ENCODE peak calls at places on chromosomes 11 and 22, in six cellular contexts. M is neural progenitor cell, K is right lobe of liver, P is endodermal cell, X is colonic mucosa, Q is mammary epithelial cell. S is an unnamed sample. For H3K4me1, the result is how much of the 10 kb centered on the place peaks cover.

GRCh38 chr22:31313366-31314147 is 21.3 kb upstream of the PIK3IP1 start:
- DNase-seq in K (peak), Q (peak), P (peak), X (peak), M (peak), S (peak)

GRCh38 chr11:7964261-7964660 is 986 bp downstream of the NLRP10 start:
- DNase-seq in X (no peak), Q (no peak), P (no peak), K (no peak), M (no peak), S (no peak)

GRCh38 chr11:84117394-84117793 is 831.2 kb upstream of the CCDC90B start:
- DNase-seq in X (no peak), M (no peak), K (no peak), Q (no peak), P (no peak), S (no peak)

GRCh38 chr11:128804481-128804880 is 62.6 kb downstream of the KCNJ1 start:
- DNase-seq in Q (peak), P (no peak), K (no peak), M (no peak), X (no peak), S (no peak)

GRCh38 chr11:2810401-2811205 is 75.0 kb downstream of the CDKN1C start:
- DNase-seq in M (no peak), X (no peak), K (no peak), Q (no peak), P (no peak), S (no peak)

GRCh38 chr11:118615282-118615979 is 8.0 kb downstream of the PHLDB1 start:
- DNase-seq in P (peak), K (peak), X (no peak), Q (no peak), M (peak), S (peak)

GRCh38 chr11:65558002-65558784 is at the start of gene LTBP3:
- DNase-seq in X (peak), P (peak), Q (peak), M (peak), K (peak), S (peak)

GRCh38 chr11:73961321-73961720 is 10.5 kb downstream of the DNAJB13 start:
- DNase-seq in Q (no peak), X (no peak), M (no peak), K (no peak), P (no peak), S (no peak)

GRCh38 chr11:11608783-11609232 is 13.0 kb downstream of the GALNT18 start:
- DNase-seq in K (no peak), X (no peak), P (no peak), M (no peak), Q (peak), S (no peak)

GRCh38 chr11:17764446-17765218 is 30.1 kb downstream of the KCNC1 start:
- DNase-seq in M (peak), Q (no peak), K (no peak), P (no peak), X (no peak), S (no peak)

GRCh38 chr11:69826773-69827172 is 7.6 kb upstream of the FGF3 start:
- DNase-seq in K (no peak), M (no peak), X (no peak), Q (no peak), P (no peak), S (no peak)

GRCh38 chr11:83819936-83820549 is 533.9 kb upstream of the CCDC90B start:
- DNase-seq in K (no peak), M (peak), X (no peak), Q (peak), P (no peak), S (no peak)

DNA sequence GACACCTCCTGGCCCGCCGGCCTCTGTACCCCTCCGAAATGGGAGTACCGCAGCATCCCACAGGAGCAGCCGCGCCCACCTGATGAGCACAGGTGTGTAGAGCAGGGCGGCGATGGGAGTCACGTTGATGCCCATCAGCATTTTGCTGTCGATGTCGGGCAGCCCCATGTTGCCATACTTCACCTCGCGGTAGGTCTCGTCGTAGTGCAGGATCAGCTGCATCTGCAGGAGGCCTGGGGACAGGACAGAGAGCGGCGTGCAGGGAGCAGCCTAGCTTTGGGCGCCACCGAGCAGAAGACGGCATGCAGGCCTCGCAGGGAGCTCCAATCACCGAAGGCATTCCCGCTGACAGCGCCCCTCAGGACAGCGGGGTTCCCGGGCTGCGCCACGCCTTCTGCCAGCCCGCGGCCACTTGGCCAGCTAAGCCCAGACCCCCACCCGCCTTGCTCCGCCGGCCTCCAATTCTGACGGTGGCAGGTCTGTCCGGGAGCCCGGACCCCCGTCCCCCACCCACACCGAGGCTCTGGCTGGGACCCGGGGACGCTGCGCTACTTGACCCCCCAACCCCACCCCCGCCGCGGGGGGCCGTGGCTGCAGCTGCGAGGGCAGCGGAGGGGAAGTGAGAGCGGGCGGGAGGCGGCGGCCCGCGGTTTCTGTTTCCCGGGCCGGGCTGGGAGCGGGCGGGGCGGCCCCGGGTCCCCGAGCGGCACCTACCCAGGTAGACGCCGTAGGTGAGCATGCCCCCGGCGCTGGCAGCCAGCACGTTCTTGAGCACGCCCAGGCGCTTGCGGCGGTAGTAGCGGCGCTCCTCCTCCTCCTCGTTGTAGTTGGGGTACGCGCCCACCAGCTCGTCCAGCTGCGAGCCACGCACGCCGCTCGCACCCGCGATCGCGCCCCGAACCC is 703 bp downstream of the UNC93B1 start:
- DNase-seq in P (peak), X (peak), K (no peak), M (peak), Q (peak), S (no peak)
- H3K27ac ChIP-seq in P (no peak), X (peak), K (peak), M (no peak), Q (no peak), S (peak)

GRCh38 chr11:32916361-32916760 is 23.8 kb downstream of the QSER1 start:
- DNase-seq in M (no peak), P (no peak), X (no peak), Q (no peak), K (no peak), S (no peak)

GRCh38 chr11:32913445-32913844 is 20.8 kb downstream of the QSER1 start:
- DNase-seq in M (no peak), K (no peak), P (no peak), X (peak), Q (no peak), S (no peak)

GRCh38 chr11:32918427-32918826 is 25.8 kb downstream of the QSER1 start:
- DNase-seq in Q (peak), P (no peak), X (no peak), M (no peak), K (no peak), S (no peak)

GRCh38 chr11:32919338-32919737 is 26.7 kb downstream of the QSER1 start:
- DNase-seq in K (no peak), M (no peak), X (no peak), Q (no peak), P (no peak), S (no peak)

DNA sequence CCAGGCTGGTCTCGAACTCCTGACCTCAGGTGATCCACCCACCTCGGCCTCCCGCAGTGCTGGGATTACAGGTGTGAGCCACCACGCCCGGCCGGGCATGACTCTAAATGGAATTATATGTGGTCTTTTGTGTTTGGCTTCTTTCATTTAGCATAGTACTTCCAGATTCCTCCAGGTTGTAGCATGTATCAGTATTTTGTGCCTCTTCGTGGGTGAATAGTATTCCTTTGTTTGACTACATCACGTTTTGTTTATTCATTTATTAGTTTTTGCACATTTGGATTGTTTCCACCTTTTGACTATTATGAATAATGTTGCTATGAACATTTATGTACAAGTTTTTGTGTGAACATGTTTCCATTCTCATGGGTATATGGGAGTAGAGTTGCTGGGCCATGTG is 24.4 kb downstream of the QSER1 start:
- DNase-seq in X (no peak), M (no peak), Q (no peak), K (no peak), P (no peak), S (no peak)
- TF ChIP-seq CTCF in X (no peak), M (no peak), Q (no peak), K (no peak), P (no peak), S (no peak)

DNA sequence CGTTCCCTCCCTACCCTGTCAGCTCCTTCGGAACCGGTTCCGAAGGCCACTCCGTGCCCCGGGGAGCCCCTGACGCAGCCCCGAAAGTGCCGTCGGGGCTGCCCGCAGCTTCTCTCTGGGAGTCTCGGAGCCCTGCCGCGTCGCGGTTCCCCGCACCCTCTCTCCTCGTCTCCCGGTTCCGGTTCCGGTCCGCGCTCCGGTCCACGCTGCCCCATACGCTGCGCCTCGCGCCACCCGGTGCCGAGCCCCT is 626 bp downstream of the MTA2 start:
- DNase-seq in P (peak), X (peak), Q (no peak), K (no peak), M (no peak), S (no peak)
- H3K4me1 ChIP-seq in P (under half), X (under half), Q (under half), K (under half), M (under half), S (under half)

GRCh38 chr22:50422961-50423815 is 51.6 kb downstream of the SBF1 start:
- DNase-seq in P (no peak), X (no peak), K (no peak), Q (no peak), M (no peak), S (peak)

GRCh38 chr22:50420581-50420980 is 54.3 kb downstream of the SBF1 start:
- DNase-seq in K (no peak), Q (no peak), X (no peak), P (no peak), M (no peak), S (no peak)

GRCh38 chr22:50423956-50424355 is 50.9 kb downstream of the SBF1 start:
- DNase-seq in K (no peak), P (no peak), Q (no peak), X (no peak), M (no peak), S (no peak)

GRCh38 chr22:50422046-50422445 is 52.8 kb downstream of the SBF1 start:
- DNase-seq in P (no peak), X (no peak), Q (no peak), M (no peak), K (no peak), S (no peak)

DNA sequence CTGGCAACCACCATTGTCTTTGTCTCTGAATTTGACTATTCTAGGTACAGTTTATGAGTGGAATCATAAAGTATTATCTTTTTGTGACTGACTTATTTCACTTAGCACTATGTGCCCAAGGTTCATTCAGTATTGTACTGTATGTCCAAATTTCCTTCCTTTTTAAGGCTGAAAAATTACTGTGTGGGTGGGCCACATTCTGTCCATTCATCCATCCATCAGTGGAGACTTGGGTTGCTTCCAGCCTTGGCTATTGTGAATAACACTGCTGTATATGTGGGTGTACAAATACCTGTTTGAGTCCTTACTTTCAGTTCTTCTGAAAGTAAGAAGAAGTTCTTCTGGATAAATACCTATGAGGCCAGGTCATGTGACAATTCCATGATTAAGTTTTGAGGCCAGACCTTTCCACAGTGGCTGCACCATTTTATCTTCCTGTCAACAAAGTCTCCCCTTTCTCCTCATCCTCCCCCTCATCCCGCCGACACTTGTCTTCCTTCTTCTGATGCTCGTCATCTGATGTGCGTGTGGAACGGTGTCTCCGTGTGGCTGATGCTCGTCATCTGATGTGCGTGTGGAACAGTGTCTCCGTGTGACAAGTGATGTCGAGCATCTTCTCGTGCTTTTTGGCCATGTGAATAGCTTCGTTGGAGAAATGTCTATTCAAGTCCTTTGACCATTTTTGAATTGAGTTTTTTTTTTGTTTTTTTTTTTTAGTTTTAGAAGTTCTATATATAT is 49.5 kb downstream of the SBF1 start:
- DNase-seq in K (no peak), Q (no peak), M (no peak), X (no peak), P (no peak), S (no peak)
- H3K27ac ChIP-seq in K (no peak), Q (no peak), M (no peak), X (no peak), P (no peak), S (no peak)

GRCh38 chr22:24235315-24235714 is 9.6 kb downstream of the GGT5 start:
- DNase-seq in M (no peak), Q (no peak), K (no peak), X (no peak), P (no peak), S (no peak)
- TF ChIP-seq CTCF in M (no peak), Q (no peak), K (no peak), X (no peak), P (no peak), S (no peak)

DNA sequence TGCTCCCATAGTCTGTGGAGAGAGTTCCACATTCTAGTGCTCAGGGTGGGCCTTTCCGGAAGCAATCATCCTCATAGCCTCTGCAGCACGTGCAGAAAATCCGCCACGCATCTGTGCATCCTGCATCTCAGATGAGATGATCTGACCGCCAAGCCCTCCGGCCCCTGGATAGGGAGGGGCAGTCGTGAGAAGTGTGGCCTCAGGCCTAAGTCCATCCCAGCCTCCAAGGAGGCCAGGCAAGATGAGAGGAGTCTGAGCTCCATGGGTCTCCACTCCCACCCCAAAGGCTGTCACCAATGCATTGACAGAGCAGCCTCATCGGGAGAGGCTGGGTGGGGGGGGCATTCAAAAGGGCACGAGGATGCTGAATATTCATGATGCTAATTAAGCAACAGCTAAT is 30.5 kb upstream of the IGSF9B start:
- DNase-seq in M (no peak), P (no peak), Q (no peak), K (no peak), X (no peak), S (no peak)
- H3K4me1 ChIP-seq in M (under half), P (under half), Q (under half), K (under half), X (under half), S (under half)

GRCh38 chr11:67584881-67585873 is 1.6 kb downstream of the GSTP1 start:
- DNase-seq in K (no peak), P (no peak), X (no peak), Q (no peak), M (no peak), S (no peak)

GRCh38 chr11:67581469-67581868 is 2.1 kb upstream of the GSTP1 start:
- DNase-seq in P (peak), M (peak), Q (no peak), K (no peak), X (peak), S (no peak)

GRCh38 chr11:67584205-67584880 is 731 bp downstream of the GSTP1 start:
- DNase-seq in M (peak), K (no peak), X (peak), P (peak), Q (peak), S (no peak)

GRCh38 chr11:67582026-67582425 is 1.6 kb upstream of the GSTP1 start:
- DNase-seq in X (no peak), K (no peak), M (no peak), Q (no peak), P (no peak), S (no peak)

DNA sequence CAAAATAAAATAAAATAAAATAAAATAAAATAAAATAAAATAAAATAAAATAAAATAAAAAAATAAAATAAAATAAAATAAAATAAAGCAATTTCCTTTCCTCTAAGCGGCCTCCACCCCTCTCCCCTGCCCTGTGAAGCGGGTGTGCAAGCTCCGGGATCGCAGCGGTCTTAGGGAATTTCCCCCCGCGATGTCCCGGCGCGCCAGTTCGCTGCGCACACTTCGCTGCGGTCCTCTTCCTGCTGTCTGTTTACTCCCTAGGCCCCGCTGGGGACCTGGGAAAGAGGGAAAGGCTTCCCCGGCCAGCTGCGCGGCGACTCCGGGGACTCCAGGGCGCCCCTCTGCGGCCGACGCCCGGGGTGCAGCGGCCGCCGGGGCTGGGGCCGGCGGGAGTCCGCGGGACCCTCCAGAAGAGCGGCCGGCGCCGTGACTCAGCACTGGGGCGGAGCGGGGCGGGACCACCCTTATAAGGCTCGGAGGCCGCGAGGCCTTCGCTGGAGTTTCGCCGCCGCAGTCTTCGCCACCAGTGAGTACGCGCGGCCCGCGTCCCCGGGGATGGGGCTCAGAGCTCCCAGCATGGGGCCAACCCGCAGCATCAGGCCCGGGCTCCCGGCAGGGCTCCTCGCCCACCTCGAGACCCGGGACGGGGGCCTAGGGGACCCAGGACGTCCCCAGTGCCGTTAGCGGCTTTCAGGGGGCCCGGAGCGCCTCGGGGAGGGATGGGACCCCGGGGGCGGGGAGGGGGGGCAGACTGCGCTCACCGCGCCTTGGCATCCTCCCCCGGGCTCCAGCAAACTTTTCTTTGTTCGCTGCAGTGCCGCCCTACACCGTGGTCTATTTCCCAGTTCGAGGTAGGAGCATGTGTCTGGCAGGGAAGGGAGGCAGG is at the start of gene GSTP1:
- DNase-seq in X (peak), K (peak), P (peak), M (peak), Q (peak), S (peak)
- H3K27ac ChIP-seq in X (peak), K (peak), P (peak), M (no peak), Q (peak), S (peak)

S was measured in ascending aorta.